ENCODE peak calls at places on chromosomes 5 and 9, in five cellular contexts. Z, O, V, I and S are unnamed samples.

GRCh38 chr5:109105631-109106267 is 304.0 kb downstream of the PJA2 start:
- DNase-seq in Z (no peak), O (no peak), V (no peak), I (no peak), S (no peak)

GRCh38 chr5:173293817-173294672 is 34.2 kb downstream of the STC2 start:
- DNase-seq in Z (peak), O (peak), V (peak), I (peak), S (peak)

GRCh38 chr9:129773262-129774048 is 20.6 kb upstream of the PTGES start:
- DNase-seq in Z (no peak), O (peak), V (peak), I (no peak), S (no peak)

GRCh38 chr5:82794876-82795275 is 282.3 kb downstream of the TMEM167A start:
- DNase-seq in Z (no peak), O (no peak), V (no peak), I (peak), S (no peak)

GRCh38 chr9:34783951-34784487 is 74.1 kb upstream of the CCL21 start:
- DNase-seq in Z (no peak), O (no peak), V (no peak), I (no peak), S (no peak)

GRCh38 chr5:108530706-108531105 is 148.8 kb upstream of the FBXL17 start:
- DNase-seq in Z (no peak), O (no peak), V (no peak), I (no peak), S (no peak)

GRCh38 chr5:1065891-1066650 is 45.8 kb downstream of the SLC12A7 start:
- DNase-seq in Z (no peak), O (no peak), V (no peak), I (no peak), S (no peak)

GRCh38 chr9:134053941-134054761 is 13.7 kb downstream of the BRD3 start:
- DNase-seq in Z (no peak), O (no peak), V (no peak), I (no peak), S (no peak)

GRCh38 chr9:95788486-95789110 is 86.9 kb upstream of the ERCC6L2 start:
- DNase-seq in Z (no peak), O (no peak), V (no peak), I (no peak), S (no peak)

GRCh38 chr9:97632406-97632991 is 669 bp downstream of the TSTD2 start:
- DNase-seq in Z (peak), O (no peak), V (peak), I (peak), S (peak)

GRCh38 chr9:129007766-129008468 is 20.2 kb downstream of the SH3GLB2 start:
- DNase-seq in Z (no peak), O (no peak), V (no peak), I (no peak), S (no peak)

DNA sequence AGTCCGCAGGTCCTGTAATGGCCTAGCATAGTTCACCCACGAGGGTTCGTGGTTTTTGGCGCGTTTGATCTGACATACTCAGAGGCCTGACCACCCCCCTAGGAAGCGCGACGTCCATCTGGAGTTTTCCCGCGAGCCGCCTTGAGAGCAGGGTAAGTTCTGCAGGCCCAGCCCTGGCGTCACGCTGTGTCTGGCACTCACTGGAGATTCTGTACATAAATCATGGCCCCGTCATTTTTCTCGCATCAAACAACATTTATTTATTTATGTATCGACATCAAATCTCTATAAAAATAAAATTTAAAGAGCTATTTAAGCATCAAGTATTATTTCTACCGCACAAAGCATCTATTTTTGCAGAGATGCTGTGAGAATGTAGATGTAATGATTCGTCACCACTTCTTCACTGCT is 446 bp upstream of the TRIM41 start:
- DNase-seq in Z (no peak), O (no peak), V (no peak), I (no peak), S (no peak)
- TF ChIP-seq CTCF in Z (peak), O (no peak), V (peak), I (no peak), S (no peak)

DNA sequence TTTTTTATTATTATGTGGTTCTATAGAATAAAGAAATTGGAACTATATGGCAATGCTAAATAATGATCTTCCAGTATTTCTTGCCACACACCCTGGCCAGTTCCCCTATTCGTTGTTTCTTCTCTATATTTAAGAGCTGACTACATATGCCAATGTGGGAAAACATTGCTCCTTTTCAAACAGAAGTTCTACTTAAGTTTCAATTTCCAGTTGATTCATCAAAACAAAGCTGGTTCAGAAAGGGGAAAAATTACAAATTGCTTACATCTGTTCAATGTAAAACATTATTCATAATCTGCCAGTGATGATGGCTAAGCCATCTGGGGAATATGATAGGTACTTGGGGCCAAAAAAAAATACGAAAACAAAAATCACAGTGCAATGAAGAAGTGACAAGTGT is 76.9 kb downstream of the ST8SIA4 start:
- DNase-seq in Z (no peak), O (no peak), V (no peak), I (no peak), S (no peak)
- TF ChIP-seq CTCF in Z (no peak), O (no peak), V (no peak), I (no peak), S (no peak)

GRCh38 chr5:78778538-78778937 is 130.0 kb upstream of the LHFPL2 start:
- DNase-seq in Z (no peak), O (no peak), V (no peak), I (no peak), S (no peak)
- TF ChIP-seq CTCF in Z (no peak), O (no peak), V (no peak), I (no peak), S (no peak)

DNA sequence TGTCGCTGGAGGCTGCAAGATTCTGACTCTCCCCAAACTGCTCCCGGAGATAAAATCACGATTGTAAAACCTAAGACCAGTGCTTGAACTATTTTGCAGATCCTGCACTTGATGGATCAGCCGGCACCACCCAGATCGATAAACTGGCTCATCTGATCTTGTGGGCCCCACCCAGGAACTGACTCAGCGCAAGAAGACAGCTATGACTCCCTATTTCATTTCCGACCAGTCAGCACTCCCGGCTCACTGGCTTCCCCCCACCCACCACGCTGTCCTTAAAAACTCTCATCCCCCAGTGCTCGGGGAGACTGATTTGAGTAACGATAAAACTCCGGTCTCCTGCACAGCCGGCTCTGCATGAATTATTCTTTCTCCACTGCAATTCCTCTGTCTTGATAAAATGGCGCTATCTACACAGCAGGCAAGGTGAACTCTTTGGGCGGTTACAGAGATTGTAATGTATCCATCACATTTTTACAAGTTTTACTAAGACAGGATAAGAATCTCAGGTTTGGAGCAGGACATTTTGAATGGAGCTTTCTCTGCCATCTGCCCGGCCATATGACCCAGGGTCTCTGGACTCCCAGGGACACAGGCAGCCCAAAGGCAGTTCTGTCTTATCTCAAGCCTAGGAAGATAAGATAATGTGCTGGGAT is 10.6 kb upstream of the PPP1R26 start:
- DNase-seq in Z (no peak), O (peak), V (no peak), I (no peak), S (no peak)
- TF ChIP-seq CTCF in Z (no peak), O (no peak), V (no peak), I (no peak), S (no peak)

DNA sequence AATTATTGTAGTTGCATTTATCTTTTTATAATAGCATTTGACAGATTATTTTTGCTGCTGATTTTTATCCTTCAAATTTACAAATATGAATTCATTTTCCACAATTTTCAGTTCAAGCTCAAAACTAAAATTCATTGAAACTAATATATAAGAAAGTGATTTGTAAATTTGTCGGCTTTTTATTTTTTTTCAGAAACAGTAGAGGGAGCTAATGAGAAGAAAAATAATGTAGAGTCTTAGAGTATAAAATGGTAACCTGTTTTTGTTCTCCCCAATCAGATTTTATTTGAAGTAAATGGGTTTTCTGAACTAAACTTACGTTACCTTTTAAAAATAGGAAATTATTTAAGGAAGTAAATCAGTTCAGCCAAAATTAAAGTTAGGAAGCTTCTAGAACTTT is 19.2 kb downstream of the PRRC1 start:
- DNase-seq in Z (no peak), O (peak), V (no peak), I (peak), S (no peak)
- TF ChIP-seq CTCF in Z (peak), O (no peak), V (peak), I (peak), S (peak)